ENCODE peak calls at places on chromosome 12, in four cellular contexts. N is endothelial cell, X is NCI-H524, H is ecto neural progenitor cell. P is an unnamed sample.

GRCh38 chr12:6074979-6075585 is 49.4 kb downstream of the VWF start:
- DNase-seq in H (no peak), X (no peak), N (no peak), P (no peak)

GRCh38 chr12:24561411-24561871 is 387.5 kb downstream of the BCAT1 start:
- DNase-seq in X (no peak), N (no peak), H (no peak), P (no peak)

GRCh38 chr12:123483602-123484273 is 25.8 kb downstream of the SNRNP35 start:
- DNase-seq in X (no peak), N (no peak), H (no peak), P (no peak)

GRCh38 chr12:9795945-9796344 is 31.3 kb upstream of the KLRF1 start:
- DNase-seq in H (no peak), N (no peak), X (no peak), P (no peak)

GRCh38 chr12:48183091-48183875 is at the start of gene CCDC184:
- DNase-seq in H (peak), X (peak), N (peak), P (peak)

GRCh38 chr12:121657305-121658008 is 12.0 kb downstream of the MORN3 start:
- DNase-seq in N (no peak), X (no peak), H (no peak), P (no peak)

GRCh38 chr12:89709994-89710872 is 1.6 kb upstream of the ATP2B1 start:
- DNase-seq in H (peak), N (peak), X (peak), P (no peak)

GRCh38 chr12:79988368-79988767 is 53.5 kb upstream of the PPP1R12A start:
- DNase-seq in X (no peak), N (no peak), H (no peak), P (no peak)

GRCh38 chr12:26524862-26525465 is 308.0 kb downstream of the ITPR2 start:
- DNase-seq in X (no peak), H (no peak), N (no peak), P (no peak)

GRCh38 chr12:121043067-121043466 is 4.0 kb upstream of the OASL start:
- DNase-seq in N (no peak), X (no peak), H (no peak), P (no peak)

GRCh38 chr12:78977463-78977862 is 112.9 kb downstream of the SYT1 start:
- DNase-seq in H (no peak), X (no peak), N (no peak), P (no peak)

GRCh38 chr12:49975370-49975761 is 2.6 kb downstream of the AQP6 start:
- DNase-seq in X (no peak), H (peak), N (no peak), P (no peak)

GRCh38 chr12:117890137-117890536 is 78.7 kb downstream of the KSR2 start:
- DNase-seq in N (no peak), X (no peak), H (no peak), P (no peak)

GRCh38 chr12:10960260-10960659 is 21.2 kb upstream of the TAS2R14 start:
- DNase-seq in N (no peak), H (no peak), X (no peak), P (no peak)

GRCh38 chr12:48165089-48166031 is 8.0 kb upstream of the ASB8 start:
- DNase-seq in H (no peak), X (no peak), N (peak), P (peak)

GRCh38 chr12:25194722-25195055 is 271 bp downstream of the DNAI7 start:
- DNase-seq in N (no peak), H (no peak), X (no peak), P (no peak)

GRCh38 chr12:106120578-106121105 is 18.1 kb downstream of the NUAK1 start:
- DNase-seq in H (no peak), N (no peak), X (no peak), P (no peak)

GRCh38 chr12:54428050-54429013 is 9.3 kb upstream of the ITGA5 start:
- DNase-seq in H (no peak), N (peak), X (no peak), P (no peak)

P was measured in COR-L47.